ENCODE peak calls at places on chromosomes 5 and 9, in four cellular contexts. X is left ventricle myocardium inferior, P is AG04450, N is psoas muscle. S is an unnamed sample.
A peak's percentile ranks its signal among the peaks of the same experiment; 100 is the strongest.

GRCh38 chr5:56447656-56448055 is 214.5 kb upstream of the ANKRD55 start:
- DNase-seq in X (no peak), P (no peak), N (no peak), S (no peak)

GRCh38 chr5:10498350-10498749 is 56.7 kb downstream of the ROPN1L start:
- DNase-seq in X (no peak), P (no peak), N (no peak), S (no peak)

GRCh38 chr9:2768330-2768729 is 51.0 kb downstream of the KCNV2 start:
- DNase-seq in X (no peak), P (no peak), N (no peak), S (no peak)

GRCh38 chr9:93128011-93128714 is 5.9 kb downstream of the NINJ1 start:
- DNase-seq in X (no peak), P (no peak), N (no peak), S (no peak)

GRCh38 chr9:75624984-75625383 is 265.5 kb upstream of the PCSK5 start:
- DNase-seq in X (no peak), P (no peak), N (no peak), S (no peak)

GRCh38 chr9:88874391-88874790 is 116.9 kb upstream of the S1PR3 start:
- DNase-seq in X (no peak), P (no peak), N (no peak), S (no peak)

GRCh38 chr9:35828716-35829083 is at the start of gene FAM221B:
- DNase-seq in X (peak; percentile 36), P (no peak), N (no peak), S (no peak)

GRCh38 chr5:173486826-173487225 is 129.6 kb downstream of the BOD1 start:
- DNase-seq in X (no peak), P (no peak), N (no peak), S (peak; percentile 28)

GRCh38 chr9:134641173-134641985 is at the start of gene COL5A1:
- DNase-seq in X (peak; percentile 91), P (peak; percentile 74), N (peak; percentile 91), S (peak; percentile 94)

GRCh38 chr9:68981825-68982224 is 32.1 kb downstream of the PRKACG start:
- DNase-seq in X (no peak), P (no peak), N (no peak), S (no peak)

GRCh38 chr5:80417973-80418372 is 10.1 kb downstream of the ZFYVE16 start:
- DNase-seq in X (no peak), P (no peak), N (no peak), S (no peak)

GRCh38 chr5:93611900-93612898 is 29.2 kb downstream of the NR2F1 start:
- DNase-seq in X (no peak), P (no peak), N (no peak), S (no peak)

DNA sequence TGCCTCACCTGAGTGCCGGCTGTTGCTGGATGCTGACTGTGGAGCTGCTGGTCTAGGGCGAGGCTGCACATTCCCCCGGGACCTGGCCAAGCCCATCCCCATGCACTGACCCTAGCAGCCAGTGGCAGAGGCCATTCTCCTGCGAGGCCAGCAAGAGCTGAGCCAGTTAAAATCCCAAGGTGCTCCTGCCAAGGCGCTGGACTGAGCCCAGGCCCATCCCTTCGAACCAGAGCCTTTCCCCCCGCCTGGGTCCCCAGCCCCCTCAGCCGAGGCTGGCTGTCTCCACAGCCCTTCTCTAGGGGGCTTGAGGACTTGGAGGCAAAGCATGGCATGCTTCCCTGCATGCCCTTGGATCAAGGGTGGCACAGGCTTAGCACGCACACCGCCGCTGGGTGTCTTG is 1.6 kb downstream of the ADAMTSL2 start:
- DNase-seq in X (no peak), P (no peak), N (no peak), S (no peak)
- H3K27ac ChIP-seq in X (no peak overlapping the region), P (no peak overlapping the region), N (no peak overlapping the region), S (no peak overlapping the region)

DNA sequence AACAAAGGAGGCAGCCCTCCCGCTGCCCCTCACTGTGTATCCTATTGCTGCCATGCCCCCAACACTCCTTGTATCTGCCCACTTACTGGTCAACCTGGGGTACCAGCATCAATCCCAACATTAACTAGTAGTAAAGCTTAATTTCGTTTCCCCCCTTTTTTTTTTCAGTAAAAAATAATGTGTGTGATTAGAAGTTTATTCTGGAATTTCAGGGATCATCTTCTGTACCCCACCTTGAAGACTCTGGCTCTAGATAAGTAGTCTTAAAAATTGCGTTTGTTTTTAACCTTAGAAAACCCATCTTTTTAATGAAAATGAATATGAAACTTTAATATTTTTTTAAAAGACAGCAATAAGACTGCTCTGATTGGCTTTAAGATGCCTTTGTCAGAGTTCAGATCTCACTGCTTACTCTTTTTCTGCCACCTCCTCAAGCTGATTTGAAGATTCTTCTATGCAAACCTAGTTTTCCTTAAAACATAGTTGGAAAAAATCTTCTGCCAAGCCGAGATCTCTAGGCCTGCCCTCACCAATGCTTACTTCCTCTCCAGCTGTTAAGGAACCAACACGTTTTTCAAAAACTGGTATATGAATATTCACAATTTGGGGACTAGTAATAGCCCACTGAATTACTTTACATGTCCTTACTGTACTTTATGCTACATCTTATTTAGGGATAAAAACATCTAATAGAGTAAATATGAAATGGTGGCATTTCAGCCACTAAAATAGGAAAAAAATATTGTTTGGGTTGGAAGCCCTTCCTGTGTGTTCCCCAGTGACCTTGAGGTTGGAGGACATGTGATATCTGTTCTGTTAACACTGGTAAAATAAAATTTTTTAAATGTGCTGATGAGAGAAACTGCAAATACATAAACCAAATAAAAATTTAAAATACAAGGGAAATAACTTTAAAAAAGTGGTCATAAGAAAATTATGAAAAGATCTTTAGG is 4.0 kb upstream of the RHOBTB3 start:
- DNase-seq in X (no peak), P (no peak), N (no peak), S (no peak)
- H3K4me3 ChIP-seq in X (no peak overlapping the region), P (no peak overlapping the region), N (no peak overlapping the region), S (no peak overlapping the region)

DNA sequence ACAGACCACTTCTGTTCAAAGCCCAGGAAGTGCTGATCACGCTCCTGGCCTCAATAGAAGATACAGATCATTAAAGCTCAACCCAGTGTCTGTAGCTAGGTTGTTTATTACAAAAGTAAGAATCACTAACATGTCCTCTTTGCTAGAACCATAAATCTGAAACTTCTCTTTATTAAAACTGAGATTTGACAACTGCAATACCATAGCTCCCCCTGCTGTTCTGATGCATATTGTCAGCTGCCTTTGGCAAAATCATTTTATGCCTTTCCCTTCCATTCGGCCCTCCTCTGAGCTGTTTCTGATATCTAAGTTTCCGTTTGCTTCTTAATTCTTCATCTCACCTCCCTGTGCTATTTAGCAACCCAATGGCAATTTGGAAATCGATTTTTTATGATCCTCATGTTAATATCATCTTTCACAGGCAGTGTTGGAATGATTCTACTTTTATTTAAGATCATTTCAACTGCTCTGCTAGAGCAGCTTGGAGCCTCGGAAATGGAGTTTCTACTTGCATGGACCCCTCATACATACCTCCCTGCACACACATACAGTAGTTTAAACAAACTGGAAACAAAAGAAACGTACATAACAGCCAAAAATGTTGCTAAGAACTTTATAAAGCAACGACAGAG is 998.8 kb downstream of the MAT2B start:
- DNase-seq in X (no peak), P (peak; percentile 47), N (no peak), S (no peak)
- H3K27ac ChIP-seq in X (no peak overlapping the region), P (no peak overlapping the region), N (no peak overlapping the region), S (no peak overlapping the region)

GRCh38 chr9:18237776-18238175 is 236.2 kb upstream of the ADAMTSL1 start:
- DNase-seq in X (no peak), P (no peak), N (no peak), S (no peak)
- H3K4me3 ChIP-seq in X (no peak overlapping the region), P (no peak overlapping the region), N (no peak overlapping the region), S (no peak overlapping the region)

GRCh38 chr5:91369480-91369879 is 13.6 kb downstream of the ARRDC3 start:
- DNase-seq in X (no peak), P (no peak), N (no peak), S (no peak)
- H3K27ac ChIP-seq in X (peak overlapping the region; percentile 4), P (no peak overlapping the region), N (peak overlapping the region; percentile 38), S (no peak overlapping the region)

GRCh38 chr5:1912951-1913565 is 30.3 kb upstream of the IRX4 start:
- DNase-seq in X (no peak), P (no peak), N (no peak), S (peak; percentile 41)

GRCh38 chr5:1914471-1914870 is 31.7 kb upstream of the IRX4 start:
- DNase-seq in X (no peak), P (no peak), N (no peak), S (no peak)

GRCh38 chr5:1916041-1917001 is 33.6 kb upstream of the IRX4 start:
- DNase-seq in X (no peak), P (no peak), N (no peak), S (peak; percentile 40)

GRCh38 chr5:1913578-1913977 is 30.9 kb upstream of the IRX4 start:
- DNase-seq in X (no peak), P (no peak), N (no peak), S (no peak)

DNA sequence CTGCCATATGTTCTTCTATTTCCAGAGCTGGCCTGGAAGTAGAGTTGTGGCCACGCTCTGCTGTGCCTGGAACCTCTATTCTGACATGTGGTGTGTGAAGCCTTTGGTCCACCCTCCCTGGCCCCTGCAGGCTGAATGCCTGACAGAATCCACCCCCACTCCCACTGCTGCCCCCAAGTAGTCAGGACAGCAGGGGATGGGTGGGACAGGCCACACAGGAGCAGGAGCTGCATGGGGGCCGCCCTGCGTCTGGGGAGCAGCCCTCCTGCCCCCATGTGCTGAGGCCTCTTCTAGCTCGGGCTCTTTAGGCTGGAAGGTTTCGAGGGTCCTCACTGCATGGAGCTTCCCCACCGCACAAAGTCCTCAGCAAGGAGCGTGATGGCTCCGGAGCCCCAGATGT is 32.6 kb upstream of the IRX4 start:
- DNase-seq in X (no peak), P (no peak), N (no peak), S (no peak)
- H3K4me3 ChIP-seq in X (no peak overlapping the region), P (no peak overlapping the region), N (no peak overlapping the region), S (no peak overlapping the region)

GRCh38 chr5:138610468-138611294 is 35.5 kb upstream of the HSPA9 start:
- DNase-seq in X (peak; percentile 17), P (no peak), N (no peak), S (no peak)
- H3K27ac ChIP-seq in X (peak overlapping the region; percentile 51), P (peak overlapping the region; percentile 21), N (no peak overlapping the region), S (no peak overlapping the region)

GRCh38 chr9:1207681-1208080 is 157.5 kb downstream of the DMRT2 start:
- DNase-seq in X (no peak), P (peak; percentile 7), N (no peak), S (no peak)
- H3K4me3 ChIP-seq in X (no peak overlapping the region), P (no peak overlapping the region), N (no peak overlapping the region), S (no peak overlapping the region)

DNA sequence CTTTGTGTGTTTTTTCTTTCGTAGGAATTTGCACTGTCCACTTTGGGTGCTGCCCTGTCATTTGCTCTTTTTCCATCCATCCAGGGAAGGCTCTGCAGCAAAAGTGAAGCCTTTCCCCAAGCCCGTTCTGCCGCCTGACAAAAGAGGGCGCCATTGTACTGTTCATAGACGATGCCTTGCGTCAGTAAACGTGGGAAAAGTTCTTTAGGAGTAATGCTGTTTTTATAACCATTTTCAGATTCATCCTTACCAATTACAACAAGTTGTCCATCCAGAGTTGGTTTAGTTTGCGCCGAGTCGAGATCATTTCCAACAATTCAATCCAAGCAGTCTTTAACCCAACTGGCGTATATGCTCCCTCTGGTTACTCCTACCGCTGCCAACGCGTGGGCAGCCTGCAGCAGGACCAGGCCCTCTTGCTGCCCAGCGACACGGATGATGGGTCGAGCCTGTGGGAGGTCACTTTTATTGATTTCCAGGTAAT is 34.3 kb upstream of the RPS23 start:
- DNase-seq in X (peak; percentile 59), P (peak; percentile 69), N (peak; percentile 46), S (peak; percentile 56)
- H3K27ac ChIP-seq in X (peak overlapping the region; percentile 41), P (no peak overlapping the region), N (no peak overlapping the region), S (no peak overlapping the region)

GRCh38 chr9:136985027-136985602 is 2.3 kb downstream of the LCNL1 start:
- DNase-seq in X (no peak), P (no peak), N (no peak), S (no peak)
- H3K4me3 ChIP-seq in X (peak overlapping the region; percentile 42), P (no peak overlapping the region), N (no peak overlapping the region), S (no peak overlapping the region)

S was measured in SJSA1.